ENCODE peak calls at places on chromosomes 12 and 14, in six cellular contexts. R, T, Q, S, E and B are unnamed samples.

GRCh38 chr12:27434673-27435565 is 11.6 kb upstream of the SMCO2 start:
- DNase-seq in R (no peak), E (no peak), S (no peak), Q (peak; percentile 17), T (no peak), B (no peak)

GRCh38 chr14:36207500-36207899 is 31.0 kb upstream of the PTCSC3 start:
- DNase-seq in E (no peak), Q (no peak), T (no peak), S (no peak), R (no peak), B (no peak)

GRCh38 chr14:69231486-69231885 is 28.5 kb upstream of the GALNT16 start:
- DNase-seq in E (no peak), Q (no peak), T (peak; percentile 66), S (no peak), R (no peak), B (no peak)

GRCh38 chr12:120190386-120190785 is 4.1 kb downstream of the GCN1 start:
- DNase-seq in E (no peak), R (no peak), T (no peak), S (no peak), Q (no peak), B (no peak)

GRCh38 chr12:112170376-112170775 is 45.0 kb downstream of the TRAFD1 start:
- DNase-seq in R (no peak), T (no peak), Q (peak; percentile 18), S (no peak), E (no peak), B (no peak)

GRCh38 chr12:27261866-27262265 is 17.8 kb downstream of the STK38L start:
- DNase-seq in E (no peak), R (no peak), S (no peak), Q (no peak), T (no peak), B (no peak)

GRCh38 chr12:89524201-89525001 is at the start of gene GALNT4:
- DNase-seq in S (peak; percentile 65), T (peak; percentile 90), R (peak; percentile 64), Q (peak; percentile 86), E (peak; percentile 93), B (peak; percentile 68)

GRCh38 chr14:78399316-78399889 is 229.2 kb downstream of the NRXN3 start:
- DNase-seq in T (no peak), Q (peak; percentile 16), E (no peak), S (no peak), R (no peak), B (no peak)

GRCh38 chr12:26746315-26746714 is 86.7 kb downstream of the ITPR2 start:
- DNase-seq in Q (peak; percentile 85), T (no peak), S (no peak), R (no peak), E (no peak), B (peak; percentile 32)

GRCh38 chr14:69878251-69878650 is 965 bp upstream of the SMOC1 start:
- DNase-seq in T (no peak), E (no peak), Q (no peak), S (no peak), R (no peak), B (no peak)

GRCh38 chr12:52232233-52232915 is 669 bp upstream of the KRT7 start:
- DNase-seq in E (no peak), Q (peak; percentile 35), S (no peak), T (no peak), R (no peak), B (no peak)

GRCh38 chr12:4664111-4664510 is 15.2 kb downstream of the NDUFA9 start:
- DNase-seq in E (no peak), S (no peak), T (no peak), Q (peak; percentile 79), R (peak; percentile 38), B (peak; percentile 68)

GRCh38 chr12:55681142-55682077 is 26.3 kb downstream of the ITGA7 start:
- DNase-seq in R (peak; percentile 12), S (no peak), E (peak; percentile 85), T (peak; percentile 82), Q (peak; percentile 77), B (peak; percentile 21)

GRCh38 chr12:71900091-71900490 is 38.6 kb upstream of the TPH2 start:
- DNase-seq in R (no peak), E (no peak), Q (peak; percentile 11), S (no peak), T (no peak), B (no peak)

GRCh38 chr14:51104467-51104866 is 9.6 kb upstream of the TRIM9 start:
- DNase-seq in S (no peak), T (no peak), E (no peak), R (no peak), Q (no peak), B (no peak)